ENCODE peak calls at places on chromosomes 11 and 22, in five cellular contexts. R, Z, M, X and G are unnamed samples.
A peak's percentile ranks its signal among the peaks of the same experiment; 100 is the strongest.

GRCh38 chr22:50257451-50258360 is 3.8 kb downstream of the MAPK12 start:
- DNase-seq in R (no peak), Z (no peak), M (no peak), X (no peak), G (no peak)

GRCh38 chr22:47373648-47374272 is 611.3 kb downstream of the TBC1D22A start:
- DNase-seq in R (no peak), Z (no peak), M (no peak), X (peak; percentile 0), G (no peak)

GRCh38 chr11:127627629-127628462 is 627.3 kb upstream of the KIRREL3 start:
- DNase-seq in R (no peak), Z (peak; percentile 75), M (peak; percentile 79), X (no peak), G (peak; percentile 61)

GRCh38 chr11:67428052-67429001 is at the start of gene RPS6KB2:
- DNase-seq in R (peak; percentile 99), Z (peak; percentile 99), M (peak; percentile 100), X (peak; percentile 99), G (peak; percentile 99)

GRCh38 chr11:19294444-19294843 is 53.7 kb upstream of the E2F8 start:
- DNase-seq in R (no peak), Z (no peak), M (no peak), X (no peak), G (no peak)

GRCh38 chr11:79422866-79423265 is 18.0 kb downstream of the TENM4 start:
- DNase-seq in R (no peak), Z (no peak), M (no peak), X (no peak), G (no peak)

GRCh38 chr11:131274233-131274632 is 96.2 kb upstream of the NTM start:
- DNase-seq in R (no peak), Z (no peak), M (no peak), X (no peak), G (no peak)

GRCh38 chr11:79241842-79242241 is 199.0 kb downstream of the TENM4 start:
- DNase-seq in R (no peak), Z (no peak), M (no peak), X (no peak), G (no peak)

GRCh38 chr22:49271831-49272230 is 555.8 kb downstream of the BRD1 start:
- DNase-seq in R (no peak), Z (no peak), M (no peak), X (no peak), G (no peak)

GRCh38 chr11:33264926-33265325 is 7.7 kb downstream of the HIPK3 start:
- DNase-seq in R (no peak), Z (no peak), M (no peak), X (no peak), G (no peak)

GRCh38 chr22:33314316-33314715 is 256.1 kb upstream of the SYN3 start:
- DNase-seq in R (no peak), Z (no peak), M (no peak), X (no peak), G (no peak)

GRCh38 chr11:2587132-2587930 is 112.5 kb downstream of the KCNQ1OT1 start:
- DNase-seq in R (no peak), Z (no peak), M (peak; percentile 5), X (peak; percentile 20), G (peak; percentile 0)

GRCh38 chr22:48318173-48318572 is 1509.5 kb downstream of the BRD1 start:
- DNase-seq in R (no peak), Z (no peak), M (no peak), X (no peak), G (no peak)

GRCh38 chr11:7413961-7414728 is 71.2 kb upstream of the OLFML1 start:
- DNase-seq in R (no peak), Z (no peak), M (no peak), X (no peak), G (no peak)

GRCh38 chr11:94028436-94028835 is 7.3 kb downstream of the HEPHL1 start:
- DNase-seq in R (peak; percentile 14), Z (no peak), M (no peak), X (no peak), G (no peak)

GRCh38 chr11:133977067-133977681 is 20.4 kb upstream of the IGSF9B start:
- DNase-seq in R (no peak), Z (no peak), M (no peak), X (no peak), G (no peak)

GRCh38 chr11:2423157-2424025 is 20.9 kb downstream of the TRPM5 start:
- DNase-seq in R (no peak), Z (no peak), M (no peak), X (no peak), G (no peak)

GRCh38 chr22:33380789-33381530 is 322.8 kb upstream of the SYN3 start:
- DNase-seq in R (no peak), Z (no peak), M (no peak), X (no peak), G (no peak)

GRCh38 chr11:250740-251299 is 14.0 kb downstream of the PSMD13 start:
- DNase-seq in R (peak; percentile 53), Z (peak; percentile 73), M (peak; percentile 70), X (peak; percentile 47), G (peak; percentile 42)

GRCh38 chr11:115581871-115582639 is 77.8 kb upstream of the CADM1 start:
- DNase-seq in R (no peak), Z (no peak), M (peak; percentile 45), X (no peak), G (peak; percentile 16)

DNA sequence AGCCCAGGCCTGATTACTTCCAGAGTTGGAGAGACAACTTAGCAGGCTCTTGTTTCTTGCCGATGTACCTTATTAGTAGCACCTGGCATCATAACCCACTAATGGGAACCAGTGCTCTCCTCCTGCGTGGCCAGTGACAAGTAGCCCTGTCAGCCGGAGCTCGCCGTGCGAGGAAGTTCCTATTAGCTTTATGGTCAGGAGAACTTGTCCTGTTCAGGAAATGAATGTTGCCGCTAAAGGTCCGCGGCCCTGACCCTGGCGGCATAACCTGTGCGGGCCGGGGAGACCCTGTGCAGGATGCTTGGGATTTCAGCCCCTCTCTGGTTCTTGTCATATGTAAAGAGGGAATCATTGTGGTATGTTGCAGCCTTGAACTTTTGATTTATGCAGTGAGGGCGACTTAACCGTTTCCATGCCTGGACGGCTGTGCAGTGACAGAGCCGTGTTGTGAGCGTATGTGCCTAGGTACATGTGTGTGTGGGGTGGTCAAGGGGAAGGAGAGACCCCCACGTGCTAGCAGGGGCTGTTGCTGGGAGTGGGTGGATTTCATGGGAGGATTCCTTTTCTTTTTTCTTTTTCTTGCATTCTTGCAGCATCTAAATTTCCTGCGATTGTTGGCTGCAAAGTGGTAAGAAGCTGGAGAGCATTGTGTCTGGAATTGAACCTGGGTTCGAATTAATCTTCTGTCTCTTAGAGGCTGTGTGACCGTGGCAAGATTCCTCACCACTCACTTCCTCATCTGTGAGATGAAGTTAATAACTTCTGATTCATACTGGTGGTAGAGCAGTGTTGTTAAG is 15.2 kb downstream of the ZBTB16 start:
- DNase-seq in R (no peak), Z (peak; percentile 52), M (no peak), X (peak; percentile 45), G (no peak)
- H3K4me3 ChIP-seq in R (no peak overlapping the region), Z (no peak overlapping the region), M (peak overlapping the region; percentile 22), X (no peak overlapping the region), G (no peak overlapping the region)

GRCh38 chr22:30325065-30325720 is 1.5 kb downstream of the TBC1D10A start:
- DNase-seq in R (peak; percentile 81), Z (peak; percentile 47), M (peak; percentile 73), X (peak; percentile 78), G (peak; percentile 64)
- TF ChIP-seq POLR2A in R (no peak), Z (no peak), M (peak; percentile 34), X (no peak), G (no peak)

GRCh38 chr11:106969660-106970059 is 48.6 kb downstream of the GUCY1A2 start:
- DNase-seq in R (no peak), Z (no peak), M (no peak), X (no peak), G (no peak)
- H3K4me3 ChIP-seq in R (no peak overlapping the region), Z (no peak overlapping the region), M (no peak overlapping the region), X (no peak overlapping the region), G (no peak overlapping the region)

DNA sequence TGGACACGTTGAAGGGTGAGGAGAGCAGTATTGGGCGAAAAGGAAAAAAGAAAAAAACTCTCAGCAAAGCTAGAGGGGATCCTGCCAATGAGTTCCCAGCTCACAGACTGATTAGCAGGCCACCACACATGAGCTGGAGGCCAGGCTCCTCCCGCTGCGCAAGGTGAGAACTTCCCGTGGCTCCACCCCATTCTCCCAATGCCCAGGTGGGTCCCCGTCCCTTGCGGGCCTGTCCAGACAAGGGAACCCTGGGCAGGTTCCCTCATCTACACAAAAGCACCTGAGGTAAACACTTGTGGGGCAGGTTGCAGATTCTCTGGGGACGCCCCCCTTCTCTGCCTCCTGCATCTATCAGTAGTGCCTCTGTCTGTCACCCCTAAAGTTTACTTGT is 46.5 kb downstream of the CDPF1 start:
- DNase-seq in R (no peak), Z (no peak), M (peak; percentile 56), X (no peak), G (no peak)
- TF ChIP-seq POLR2A in R (no peak), Z (no peak), M (no peak), X (no peak), G (no peak)

DNA sequence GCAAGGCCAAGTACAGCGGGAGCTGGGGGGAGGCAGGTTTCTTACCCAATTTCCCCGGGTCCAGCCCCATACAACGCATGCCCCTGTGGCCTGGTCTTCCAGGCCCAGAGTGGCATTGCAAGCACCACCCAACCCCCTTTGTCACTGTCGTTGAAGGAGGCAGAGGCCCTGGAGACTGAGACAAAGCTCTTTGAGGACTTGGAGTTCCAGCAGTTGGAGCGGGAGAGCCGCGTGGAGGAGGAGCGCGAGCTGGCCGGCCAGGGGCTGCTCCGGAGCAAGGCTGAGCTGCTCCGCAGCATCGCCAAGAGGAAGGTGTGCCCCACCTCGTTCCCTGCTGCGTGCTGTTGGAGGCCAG is 27.8 kb downstream of the PHLDB1 start:
- DNase-seq in R (no peak), Z (no peak), M (no peak), X (peak; percentile 71), G (peak; percentile 75)
- H3K4me3 ChIP-seq in R (no peak overlapping the region), Z (peak overlapping the region; percentile 1), M (peak overlapping the region; percentile 41), X (no peak overlapping the region), G (peak overlapping the region; percentile 21)

GRCh38 chr22:36470162-36470993 is 11.1 kb downstream of the TXN2 start:
- DNase-seq in R (peak; percentile 78), Z (peak; percentile 90), M (peak; percentile 87), X (peak; percentile 91), G (peak; percentile 87)
- TF ChIP-seq POLR2A in R (no peak), Z (no peak), M (no peak), X (no peak), G (no peak)

GRCh38 chr11:47436726-47437125 is 10.5 kb upstream of the PSMC3 start:
- DNase-seq in R (no peak), Z (no peak), M (no peak), X (no peak), G (no peak)
- H3K4me3 ChIP-seq in R (no peak overlapping the region), Z (no peak overlapping the region), M (no peak overlapping the region), X (no peak overlapping the region), G (no peak overlapping the region)

GRCh38 chr11:82902880-82903279 is 1.3 kb downstream of the DDIAS start:
- DNase-seq in R (no peak), Z (no peak), M (no peak), X (no peak), G (no peak)
- TF ChIP-seq POLR2A in R (no peak), Z (no peak), M (no peak), X (no peak), G (no peak)